ENCODE peak calls at places on chromosomes 1 and 21, in five cellular contexts. X is GM23338, A is AG04450, I is kidney epithelial cell, D is fibroblast of lung. P is an unnamed sample.

GRCh38 chr1:156389311-156389710 is 20.3 kb downstream of the RHBG start:
- DNase-seq in D (no peak), X (no peak), I (no peak), A (no peak), P (no peak)

GRCh38 chr1:116911166-116911553 is 1.4 kb downstream of the PTGFRN start:
- DNase-seq in A (no peak), X (no peak), D (no peak), I (no peak), P (no peak)

GRCh38 chr1:160580208-160580812 is 1.0 kb upstream of the CD84 start:
- DNase-seq in X (no peak), I (no peak), D (no peak), A (no peak), P (no peak)

GRCh38 chr1:205775717-205776056 is 405 bp upstream of the RAB29 start:
- DNase-seq in A (no peak), I (no peak), X (no peak), D (peak), P (no peak)

GRCh38 chr1:171494086-171494485 is 8.8 kb downstream of the PRRC2C start:
- DNase-seq in A (no peak), X (no peak), I (no peak), D (no peak), P (no peak)

GRCh38 chr1:165844933-165845332 is 17.5 kb downstream of the UCK2 start:
- DNase-seq in A (no peak), I (no peak), X (peak), D (no peak), P (no peak)

GRCh38 chr1:51421961-51422360 is 91.6 kb upstream of the TTC39A start:
- DNase-seq in I (peak), X (peak), D (peak), A (peak), P (peak)

GRCh38 chr1:186183970-186184628 is 191.0 kb downstream of the TPR start:
- DNase-seq in I (no peak), X (no peak), D (peak), A (no peak), P (peak)

GRCh38 chr1:17170571-17170970 is 34.4 kb upstream of the PADI1 start:
- DNase-seq in I (no peak), X (no peak), D (peak), A (peak), P (no peak)

GRCh38 chr1:214471458-214471857 is 79.9 kb downstream of the PTPN14 start:
- DNase-seq in X (no peak), D (no peak), I (no peak), A (no peak), P (no peak)
- TF ChIP-seq CTCF in X (no peak), D (no peak), I (no peak), A (no peak), P (no peak)

GRCh38 chr1:4700801-4701200 is 46.4 kb downstream of the AJAP1 start:
- DNase-seq in D (no peak), X (no peak), I (no peak), A (no peak), P (no peak)
- TF ChIP-seq CTCF in D (no peak), X (no peak), I (no peak), A (no peak), P (no peak)

GRCh38 chr1:11650331-11650991 is 3.8 kb downstream of the FBXO2 start:
- DNase-seq in I (no peak), D (peak), A (peak), X (peak), P (peak)
- TF ChIP-seq CTCF in I (peak), D (peak), A (peak), X (peak), P (peak)

GRCh38 chr1:27306892-27307850 is 14.8 kb upstream of the TMEM222 start:
- DNase-seq in X (peak), A (no peak), I (no peak), D (no peak), P (no peak)
- TF ChIP-seq CTCF in X (peak), A (peak), I (no peak), D (no peak), P (peak)

DNA sequence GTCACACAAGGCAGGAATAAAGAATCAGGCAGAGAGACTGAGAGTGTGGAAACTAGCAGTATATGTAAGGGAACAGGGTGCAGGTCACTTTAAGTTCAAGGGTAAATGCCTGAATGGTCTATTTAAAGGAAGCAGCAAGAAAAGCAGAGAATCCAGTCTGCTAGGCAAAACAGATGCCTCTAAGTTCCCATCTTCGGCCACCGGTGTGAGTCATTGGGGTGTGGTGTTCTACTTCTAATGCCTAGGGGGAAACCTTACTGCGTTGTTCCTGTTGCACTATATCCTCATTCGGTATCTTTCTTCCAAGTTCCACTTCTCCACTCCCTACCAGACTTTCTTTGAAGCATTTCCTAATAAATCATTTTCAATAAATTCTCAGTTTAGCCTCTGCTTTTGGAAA is 259.8 kb downstream of the HHIPL2 start:
- DNase-seq in A (no peak), D (no peak), X (no peak), I (no peak), P (no peak)
- TF ChIP-seq CTCF in A (no peak), D (no peak), X (no peak), I (no peak), P (no peak)

GRCh38 chr21:34093083-34093482 is 19.7 kb downstream of the MRPS6 start:
- DNase-seq in A (no peak), D (no peak), X (no peak), I (no peak), P (no peak)
- TF ChIP-seq CTCF in A (no peak), D (no peak), X (no peak), I (no peak), P (no peak)

GRCh38 chr1:227434808-227435207 is 116.5 kb upstream of the CDC42BPA start:
- DNase-seq in X (no peak), I (no peak), D (no peak), A (no peak), P (no peak)

GRCh38 chr1:227433663-227434062 is 115.4 kb upstream of the CDC42BPA start:
- DNase-seq in X (no peak), I (no peak), D (no peak), A (no peak), P (no peak)

GRCh38 chr1:227432981-227433380 is 114.7 kb upstream of the CDC42BPA start:
- DNase-seq in X (no peak), D (no peak), A (no peak), I (no peak), P (no peak)

GRCh38 chr1:227440167-227440566 is 121.9 kb upstream of the CDC42BPA start:
- DNase-seq in I (no peak), D (no peak), X (no peak), A (no peak), P (no peak)

GRCh38 chr1:227437495-227438008 is 119.3 kb upstream of the CDC42BPA start:
- DNase-seq in A (no peak), I (no peak), D (peak), X (peak), P (peak)
- TF ChIP-seq CTCF in A (peak), I (peak), D (peak), X (peak), P (no peak)

P was measured in GM12865.